ENCODE peak calls at places on chromosomes 16 and 17, in four cellular contexts. H is fibroblast of lung, Q is HEK293T, Z is GM12864. O is an unnamed sample.

GRCh38 chr16:12503201-12503600 is 300.5 kb downstream of the CPPED1 start:
- DNase-seq in H (no peak), Q (no peak), Z (no peak), O (no peak)

GRCh38 chr17:55727275-55727674 is 4.6 kb upstream of the TMEM100 start:
- DNase-seq in H (no peak), Q (no peak), Z (no peak), O (no peak)

GRCh38 chr16:83963277-83964119 is 4.5 kb upstream of the NECAB2 start:
- DNase-seq in H (no peak), Q (no peak), Z (no peak), O (no peak)

GRCh38 chr16:54649846-54650245 is 280.8 kb upstream of the IRX5 start:
- DNase-seq in H (no peak), Q (no peak), Z (no peak), O (no peak)

GRCh38 chr16:51523400-51523799 is 372.3 kb upstream of the SALL1 start:
- DNase-seq in H (peak; percentile 39), Q (no peak), Z (no peak), O (no peak)

GRCh38 chr17:33073416-33073815 is 81.8 kb downstream of the SPACA3 start:
- DNase-seq in H (no peak), Q (no peak), Z (no peak), O (no peak)

GRCh38 chr17:82858376-82859126 is 18.7 kb upstream of the ZNF750 start:
- DNase-seq in H (no peak), Q (no peak), Z (no peak), O (no peak)

GRCh38 chr17:79192503-79193500 is 118.2 kb downstream of the ENGASE start:
- DNase-seq in H (peak; percentile 23), Q (peak; percentile 78), Z (no peak), O (no peak)

GRCh38 chr16:70764632-70765031 is 36.3 kb downstream of the VAC14 start:
- DNase-seq in H (no peak), Q (no peak), Z (no peak), O (no peak)

GRCh38 chr17:80953471-80954315 is 37.9 kb upstream of the CHMP6 start:
- DNase-seq in H (no peak), Q (no peak), Z (no peak), O (no peak)

GRCh38 chr16:2495041-2495440 is 18.7 kb upstream of the ATP6V0C start:
- DNase-seq in H (no peak), Q (no peak), Z (no peak), O (no peak)

GRCh38 chr16:50315346-50315997 is 49.1 kb downstream of the ADCY7 start:
- DNase-seq in H (peak; percentile 28), Q (no peak), Z (no peak), O (no peak)

GRCh38 chr17:19387921-19388521 is 1.0 kb upstream of the MFAP4 start:
- DNase-seq in H (no peak), Q (no peak), Z (no peak), O (no peak)

GRCh38 chr17:42485680-42486079 is 27.0 kb downstream of the ATP6V0A1 start:
- DNase-seq in H (no peak), Q (no peak), Z (no peak), O (no peak)

GRCh38 chr17:12509836-12510235 is 155.9 kb upstream of the MYOCD start:
- DNase-seq in H (peak; percentile 17), Q (no peak), Z (no peak), O (no peak)

GRCh38 chr16:275041-275621 is 613 bp downstream of the RGS11 start:
- DNase-seq in H (no peak), Q (no peak), Z (no peak), O (no peak)

GRCh38 chr17:7047566-7047965 is 3.7 kb upstream of the SLC16A11 start:
- DNase-seq in H (no peak), Q (no peak), Z (no peak), O (no peak)

GRCh38 chr16:119835-120234 is 18.6 kb downstream of the NPRL3 start:
- DNase-seq in H (no peak), Q (no peak), Z (no peak), O (no peak)

GRCh38 chr16:57041182-57042156 is 50.9 kb upstream of the CPNE2 start:
- DNase-seq in H (peak; percentile 23), Q (no peak), Z (peak; percentile 77), O (no peak)

GRCh38 chr16:54265558-54266213 is 20.9 kb downstream of the IRX3 start:
- DNase-seq in H (peak; percentile 35), Q (no peak), Z (no peak), O (no peak)

GRCh38 chr16:22327446-22327775 is 30.2 kb downstream of the POLR3E start:
- DNase-seq in H (no peak), Q (peak; percentile 3), Z (no peak), O (no peak)

GRCh38 chr16:85151603-85152413 is 39.5 kb upstream of the CIBAR2 start:
- DNase-seq in H (peak; percentile 83), Q (no peak), Z (no peak), O (peak; percentile 78)

GRCh38 chr17:5870231-5870953 is 199.8 kb upstream of the WSCD1 start:
- DNase-seq in H (no peak), Q (no peak), Z (no peak), O (no peak)

GRCh38 chr16:86343111-86343642 is 167.2 kb upstream of the FOXF1 start:
- DNase-seq in H (peak; percentile 83), Q (no peak), Z (no peak), O (no peak)

GRCh38 chr16:50509521-50510341 is 38.5 kb upstream of the NKD1 start:
- DNase-seq in H (no peak), Q (peak; percentile 48), Z (no peak), O (no peak)

GRCh38 chr16:77974883-77975282 is 47.5 kb upstream of the CLEC3A start:
- DNase-seq in H (peak; percentile 6), Q (peak; percentile 20), Z (no peak), O (no peak)

GRCh38 chr17:77602062-77602746 is 356.3 kb upstream of the TNRC6C start:
- DNase-seq in H (peak; percentile 65), Q (no peak), Z (no peak), O (no peak)

GRCh38 chr16:10266809-10267208 is 84.6 kb upstream of the GRIN2A start:
- DNase-seq in H (no peak), Q (no peak), Z (no peak), O (no peak)

GRCh38 chr16:4401510-4401909 is 14.9 kb downstream of the CORO7 start:
- DNase-seq in H (no peak), Q (no peak), Z (no peak), O (no peak)

GRCh38 chr16:27564226-27564625 is 14.3 kb downstream of the KATNIP start:
- DNase-seq in H (no peak), Q (no peak), Z (no peak), O (no peak)

GRCh38 chr17:34654871-34655270 is 75.5 kb downstream of the TMEM132E start:
- DNase-seq in H (no peak), Q (no peak), Z (no peak), O (no peak)

GRCh38 chr17:81552244-81553017 is at the start of gene FAAP100:
- DNase-seq in H (peak; percentile 77), Q (peak; percentile 94), Z (peak; percentile 39), O (peak; percentile 53)

O was measured in amniotic stem cell.